ENCODE peak calls at places on chromosomes 12 and 14, in seven cellular contexts. J, Z, B, N, I, M and H are unnamed samples.
A peak's percentile ranks its signal among the peaks of the same experiment; 100 is the strongest.

GRCh38 chr12:91914701-91915100 is 230.9 kb downstream of the BTG1 start:
- DNase-seq in M (no peak), Z (no peak), B (no peak), J (no peak), N (no peak), I (no peak), H (no peak)

GRCh38 chr12:4012977-4013968 is 140.1 kb upstream of the PARP11 start:
- DNase-seq in M (no peak), Z (no peak), J (no peak), I (no peak), B (no peak), N (no peak), H (no peak)

GRCh38 chr14:61703342-61704129 is 8.2 kb downstream of the HIF1A start:
- DNase-seq in M (no peak), J (no peak), B (no peak), I (no peak), Z (no peak), N (no peak), H (no peak)

GRCh38 chr12:65943388-65944137 is 119.3 kb downstream of the HMGA2 start:
- DNase-seq in B (no peak), J (peak; percentile 48), I (no peak), Z (no peak), N (no peak), M (no peak), H (no peak)

GRCh38 chr14:52553671-52554575 is 1.3 kb downstream of the GPR137C start:
- DNase-seq in N (peak; percentile 46), B (peak; percentile 91), I (peak; percentile 84), M (peak; percentile 56), Z (peak; percentile 54), J (peak; percentile 70), H (peak; percentile 75)

GRCh38 chr12:120814903-120815429 is 89.2 kb downstream of the SPPL3 start:
- DNase-seq in Z (no peak), B (no peak), J (no peak), N (no peak), M (no peak), I (no peak), H (no peak)

GRCh38 chr12:113285679-113286645 is 48.9 kb downstream of the SLC8B1 start:
- DNase-seq in I (no peak), B (no peak), J (no peak), M (no peak), Z (no peak), N (no peak), H (no peak)

GRCh38 chr12:98743362-98743953 is 98.4 kb downstream of the APAF1 start:
- DNase-seq in Z (peak; percentile 63), I (peak; percentile 33), M (peak; percentile 62), N (no peak), B (peak; percentile 22), J (peak; percentile 51), H (no peak)

GRCh38 chr12:122944588-122944987 is 21.7 kb downstream of the ABCB9 start:
- DNase-seq in J (no peak), M (no peak), I (peak; percentile 58), Z (no peak), B (peak; percentile 56), N (no peak), H (no peak)

GRCh38 chr14:45156067-45156466 is 20.3 kb downstream of the FANCM start:
- DNase-seq in B (peak; percentile 4), M (no peak), J (no peak), I (no peak), Z (no peak), N (no peak), H (no peak)

GRCh38 chr12:16927259-16927658 is 321.3 kb upstream of the LMO3 start:
- DNase-seq in Z (no peak), N (no peak), I (no peak), J (no peak), M (no peak), B (no peak), H (no peak)

GRCh38 chr12:126163984-126164383 is 1098.7 kb downstream of the AACS start:
- DNase-seq in B (no peak), J (no peak), N (no peak), M (no peak), Z (no peak), I (no peak), H (no peak)

GRCh38 chr12:70719672-70720420 is 82.6 kb upstream of the PTPRB start:
- DNase-seq in I (peak; percentile 30), J (peak; percentile 59), B (peak; percentile 36), N (peak; percentile 70), Z (peak; percentile 73), M (peak; percentile 79), H (no peak)

DNA sequence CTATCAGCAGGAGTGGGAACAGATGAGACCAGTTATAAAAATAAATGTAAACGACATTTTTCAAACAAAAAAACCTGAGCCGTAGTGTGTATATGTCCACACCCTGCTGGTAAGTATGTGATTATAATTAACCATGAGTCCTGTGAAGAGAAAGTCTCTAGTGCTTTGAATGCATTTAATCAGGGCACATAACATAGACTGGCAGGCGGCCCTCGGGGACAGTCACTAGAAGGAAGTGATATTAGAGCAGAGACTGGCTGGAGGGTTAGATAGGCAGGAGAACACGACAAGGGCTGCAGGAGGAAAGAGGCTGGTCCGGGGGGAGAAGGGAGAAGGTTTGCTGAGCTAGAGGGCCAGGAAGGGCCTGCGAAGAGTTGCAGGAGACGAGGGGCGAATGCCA is 23.8 kb upstream of the ELK3 start:
- DNase-seq in N (no peak), I (no peak), J (no peak), Z (no peak), B (no peak), M (no peak), H (no peak)
- H2BK120ac ChIP-seq in N (no peak overlapping the region), I (no peak overlapping the region), J (no peak overlapping the region), Z (no peak overlapping the region), B (no peak overlapping the region), M (no peak overlapping the region), H (no peak overlapping the region)

GRCh38 chr14:86530457-86530856 is 1000.5 kb downstream of the FLRT2 start:
- DNase-seq in B (no peak), N (no peak), J (no peak), I (no peak), Z (no peak), M (no peak), H (no peak)
- H2BK120ac ChIP-seq in B (no peak overlapping the region), N (no peak overlapping the region), J (no peak overlapping the region), I (no peak overlapping the region), Z (no peak overlapping the region), M (no peak overlapping the region), H (no peak overlapping the region)

GRCh38 chr12:49941556-49942511 is 8.7 kb upstream of the AQP2 start:
- DNase-seq in B (no peak), Z (no peak), J (no peak), N (no peak), M (peak; percentile 27), I (no peak), H (no peak)
- H2BK120ac ChIP-seq in B (no peak overlapping the region), Z (no peak overlapping the region), J (no peak overlapping the region), N (no peak overlapping the region), M (no peak overlapping the region), I (no peak overlapping the region), H (no peak overlapping the region)

DNA sequence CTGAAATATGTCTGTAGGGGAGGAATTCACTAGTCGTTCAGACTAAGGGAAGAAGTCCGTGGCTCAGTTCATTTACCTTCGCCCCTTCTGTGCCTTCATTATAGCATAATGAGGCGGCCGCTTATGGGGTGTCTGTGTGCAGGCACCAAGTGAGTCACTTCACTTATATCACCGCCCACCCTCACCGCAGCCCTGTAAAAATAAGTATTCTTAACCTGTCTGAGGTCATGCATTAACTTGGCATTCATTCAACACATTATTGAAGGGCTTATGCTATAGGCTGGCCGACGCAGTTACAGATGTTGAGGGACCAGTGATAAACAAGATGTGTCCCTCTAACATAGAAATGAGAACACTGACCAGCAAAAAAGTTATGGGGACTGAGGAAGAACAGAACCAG is 47.7 kb upstream of the PTCSC3 start:
- DNase-seq in N (no peak), M (no peak), B (no peak), Z (no peak), J (no peak), I (no peak), H (no peak)
- H2BK120ac ChIP-seq in N (no peak overlapping the region), M (no peak overlapping the region), B (no peak overlapping the region), Z (no peak overlapping the region), J (no peak overlapping the region), I (no peak overlapping the region), H (no peak overlapping the region)

DNA sequence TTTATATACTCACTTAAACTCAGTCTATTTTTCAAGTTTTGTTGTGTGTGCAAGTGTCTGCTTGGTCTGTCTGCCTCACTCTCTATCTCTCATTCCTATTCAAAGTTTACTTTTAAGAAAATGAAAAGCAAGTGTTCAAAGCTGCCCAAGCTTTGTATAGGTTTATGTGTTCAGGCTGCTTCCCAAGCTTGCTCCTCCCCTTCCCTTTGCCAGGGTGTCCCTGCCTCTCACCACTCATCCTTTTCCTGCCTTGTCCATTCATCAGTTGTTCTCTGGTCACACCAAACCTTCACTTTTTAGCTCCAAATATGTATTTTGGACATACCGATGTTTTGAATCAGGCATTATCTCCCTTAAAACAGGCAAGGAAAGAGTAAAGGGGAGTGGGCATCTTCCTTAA is 41.3 kb downstream of the STK38L start:
- DNase-seq in B (peak; percentile 23), Z (no peak), M (no peak), I (peak; percentile 53), N (no peak), J (no peak), H (no peak)
- H2BK120ac ChIP-seq in B (peak overlapping the region; percentile 21), Z (no peak overlapping the region), M (no peak overlapping the region), I (no peak overlapping the region), N (no peak overlapping the region), J (no peak overlapping the region), H (no peak overlapping the region)

GRCh38 chr12:14561677-14562076 is 6.0 kb downstream of the PLBD1 start:
- DNase-seq in N (no peak), Z (no peak), J (no peak), I (no peak), B (no peak), M (no peak), H (no peak)

GRCh38 chr12:14557966-14558365 is 9.7 kb downstream of the PLBD1 start:
- DNase-seq in N (no peak), M (no peak), Z (no peak), I (no peak), B (no peak), J (no peak), H (no peak)

GRCh38 chr12:14560904-14561574 is 6.6 kb downstream of the PLBD1 start:
- DNase-seq in I (no peak), N (no peak), J (peak; percentile 37), Z (no peak), B (no peak), M (no peak), H (no peak)

GRCh38 chr12:14554281-14555008 is 13.2 kb downstream of the PLBD1 start:
- DNase-seq in I (peak; percentile 65), Z (no peak), J (peak; percentile 53), N (no peak), B (no peak), M (no peak), H (peak; percentile 41)

DNA sequence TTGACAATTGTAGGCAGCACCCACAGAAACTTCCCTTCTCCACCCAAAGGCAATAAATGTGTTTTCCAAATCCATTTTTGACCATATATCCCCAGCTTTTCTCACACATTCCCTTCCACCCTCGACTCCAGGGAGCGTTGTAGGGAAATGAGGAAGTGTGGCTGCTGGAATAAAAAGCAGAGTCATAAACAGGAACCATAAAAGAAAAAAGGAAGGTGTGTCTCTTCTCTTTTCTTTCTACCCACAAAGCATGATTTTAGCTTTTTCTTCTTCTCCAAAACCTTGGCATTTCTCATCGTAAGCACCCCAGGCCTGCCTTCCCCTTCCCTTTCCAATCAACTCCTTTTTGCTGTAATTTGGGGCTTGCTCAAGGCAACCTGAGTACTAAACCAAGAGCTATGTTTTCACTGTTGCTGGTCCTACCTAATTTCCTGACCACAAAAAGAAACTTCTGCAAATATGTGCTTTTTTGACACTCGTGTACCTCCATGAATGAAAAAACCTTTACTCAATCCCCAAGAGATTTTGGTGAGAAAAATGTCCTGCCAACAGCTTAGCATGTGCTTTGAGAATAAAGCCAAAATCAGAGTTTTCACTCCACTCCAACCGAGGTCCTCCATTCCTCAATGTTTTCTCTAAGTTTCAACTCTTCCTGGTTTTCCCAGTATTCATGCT is 9.2 kb downstream of the PLBD1 start:
- DNase-seq in B (no peak), J (no peak), Z (no peak), M (no peak), N (no peak), I (no peak), H (no peak)
- H2BK120ac ChIP-seq in B (no peak overlapping the region), J (no peak overlapping the region), Z (no peak overlapping the region), M (no peak overlapping the region), N (no peak overlapping the region), I (no peak overlapping the region), H (no peak overlapping the region)